ENCODE peak calls at places on chromosomes 2 and 18, in ten cellular contexts. I is endothelial cell; Z is activated CD4-positive, alpha-beta T cell treated with anti-CD3 and anti-CD28 coated beads, Interleukin-2, amount 50 U/mL, for 4 hours; D is uterus; T is foreskin fibroblast; H is A549; B is neural progenitor cell; A is neuronal stem cell; C is AG09319; E is glutamatergic neuron. K is an unnamed sample.

GRCh38 chr2:96145028-96145939 is at the start of gene DUSP2:
- DNase-seq in I (peak; percentile 38), Z (peak; percentile 86), D (peak; percentile 63), T (peak; percentile 83), H (peak; percentile 18), B (peak; percentile 81), A (peak; percentile 38), C (no peak), E (peak; percentile 53), K (no peak)

GRCh38 chr2:137928547-137929503 is 35.4 kb upstream of the HNMT start:
- DNase-seq in I (no peak), Z (no peak), D (no peak), T (peak; percentile 15), H (no peak), B (no peak), A (no peak), C (no peak), E (no peak), K (no peak)

GRCh38 chr2:63589148-63589972 is 597 bp downstream of the MDH1 start:
- DNase-seq in I (no peak), Z (no peak), D (no peak), T (peak; percentile 12), H (peak; percentile 33), B (peak; percentile 66), A (no peak), C (no peak), E (no peak), K (peak; percentile 25)

GRCh38 chr2:166464187-166464586 is 29.9 kb downstream of the SCN7A start:
- DNase-seq in I (no peak), Z (no peak), D (no peak), T (peak; percentile 19), H (no peak), B (no peak), A (no peak), C (no peak), E (no peak), K (no peak)

GRCh38 chr2:85439986-85440385 is 21.5 kb downstream of the SH2D6 start:
- DNase-seq in I (no peak), Z (no peak), D (no peak), T (no peak), H (no peak), B (no peak), A (no peak), C (no peak), E (no peak), K (no peak)

GRCh38 chr18:4758980-4759379 is 303.9 kb upstream of the DLGAP1 start:
- DNase-seq in I (no peak), Z (no peak), D (no peak), T (no peak), H (no peak), B (no peak), A (no peak), C (no peak), E (no peak), K (no peak)

GRCh38 chr18:33184918-33185317 is 255.6 kb downstream of the CCDC178 start:
- DNase-seq in I (no peak), Z (no peak), D (no peak), T (no peak), H (no peak), B (peak; percentile 25), A (no peak), C (no peak), E (no peak), K (no peak)

GRCh38 chr18:8800041-8800441 is 94.7 kb downstream of the MTCL1 start:
- DNase-seq in I (no peak), Z (no peak), D (no peak), T (peak; percentile 41), H (no peak), B (no peak), A (no peak), C (no peak), E (no peak), K (no peak)

GRCh38 chr2:205439621-205440020 is 242.7 kb upstream of the NRP2 start:
- DNase-seq in I (no peak), Z (no peak), D (no peak), T (no peak), H (no peak), B (no peak), A (no peak), C (no peak), E (no peak), K (no peak)

GRCh38 chr18:37962316-37962966 is 396.8 kb upstream of the CELF4 start:
- DNase-seq in I (no peak), Z (no peak), D (no peak), T (no peak), H (no peak), B (peak; percentile 65), A (peak; percentile 21), C (no peak), E (no peak), K (no peak)

GRCh38 chr2:68548396-68548795 is 81.0 kb downstream of the APLF start:
- DNase-seq in I (no peak), Z (no peak), D (no peak), T (peak; percentile 19), H (no peak), B (no peak), A (no peak), C (no peak), E (no peak), K (no peak)

GRCh38 chr2:71607490-71607889 is 154.1 kb downstream of the DYSF start:
- DNase-seq in I (peak; percentile 2), Z (no peak), D (peak; percentile 6), T (no peak), H (no peak), B (no peak), A (no peak), C (no peak), E (peak; percentile 7), K (no peak)

GRCh38 chr2:162282765-162283425 is 35.6 kb downstream of the IFIH1 start:
- DNase-seq in I (no peak), Z (no peak), D (no peak), T (peak; percentile 52), H (no peak), B (no peak), A (no peak), C (no peak), E (no peak), K (no peak)

GRCh38 chr2:15955232-15955983 is 15.1 kb downstream of the MYCN start:
- DNase-seq in I (no peak), Z (no peak), D (no peak), T (no peak), H (no peak), B (no peak), A (no peak), C (no peak), E (no peak), K (no peak)

GRCh38 chr18:23627325-23627724 is 35.4 kb downstream of the ANKRD29 start:
- DNase-seq in I (no peak), Z (no peak), D (no peak), T (peak; percentile 92), H (peak; percentile 49), B (no peak), A (no peak), C (peak; percentile 69), E (no peak), K (no peak)

GRCh38 chr2:84526562-84526961 is 10.3 kb downstream of the DNAH6 start:
- DNase-seq in I (no peak), Z (no peak), D (no peak), T (peak; percentile 56), H (no peak), B (no peak), A (no peak), C (no peak), E (no peak), K (no peak)

GRCh38 chr2:127024769-127025356 is 82.1 kb downstream of the BIN1 start:
- DNase-seq in I (peak; percentile 66), Z (no peak), D (peak; percentile 42), T (peak; percentile 72), H (peak; percentile 70), B (peak; percentile 78), A (peak; percentile 43), C (no peak), E (peak; percentile 83), K (no peak)

GRCh38 chr2:226761195-226761583 is 38.4 kb downstream of the IRS1 start:
- DNase-seq in I (no peak), Z (no peak), D (no peak), T (no peak), H (no peak), B (no peak), A (no peak), C (no peak), E (no peak), K (no peak)

GRCh38 chr2:225536036-225536435 is 136.5 kb downstream of the NYAP2 start:
- DNase-seq in I (no peak), Z (no peak), D (no peak), T (no peak), H (no peak), B (no peak), A (no peak), C (no peak), E (no peak), K (no peak)

GRCh38 chr2:143001521-143001920 is 124.1 kb downstream of the KYNU start:
- DNase-seq in I (no peak), Z (no peak), D (no peak), T (no peak), H (no peak), B (no peak), A (no peak), C (no peak), E (no peak), K (no peak)

GRCh38 chr2:220096406-220096805 is 469.0 kb downstream of the SLC4A3 start:
- DNase-seq in I (no peak), Z (no peak), D (no peak), T (peak; percentile 43), H (no peak), B (no peak), A (no peak), C (no peak), E (no peak), K (no peak)

GRCh38 chr2:37585295-37585908 is 86.0 kb downstream of the CDC42EP3 start:
- DNase-seq in I (no peak), Z (peak; percentile 50), D (no peak), T (peak; percentile 62), H (no peak), B (no peak), A (no peak), C (no peak), E (no peak), K (no peak)

GRCh38 chr2:132038179-132038882 is 123.4 kb downstream of the ANKRD30BL start:
- DNase-seq in I (peak; percentile 5), Z (no peak), D (no peak), T (peak; percentile 5), H (no peak), B (peak; percentile 72), A (peak; percentile 31), C (no peak), E (peak; percentile 19), K (peak; percentile 2)

GRCh38 chr2:163252199-163252598 is 413.6 kb upstream of the KCNH7 start:
- DNase-seq in I (no peak), Z (no peak), D (no peak), T (no peak), H (no peak), B (no peak), A (no peak), C (no peak), E (no peak), K (no peak)

GRCh38 chr2:105056245-105056644 is 18.4 kb downstream of the MRPS9 start:
- DNase-seq in I (no peak), Z (no peak), D (no peak), T (no peak), H (no peak), B (no peak), A (no peak), C (no peak), E (no peak), K (no peak)

GRCh38 chr2:42339191-42339912 is 21.7 kb downstream of the COX7A2L start:
- DNase-seq in I (peak; percentile 28), Z (no peak), D (no peak), T (no peak), H (no peak), B (peak; percentile 24), A (no peak), C (no peak), E (peak; percentile 48), K (no peak)

GRCh38 chr2:190996338-190996946 is 17.5 kb downstream of the STAT1 start:
- DNase-seq in I (peak; percentile 49), Z (no peak), D (no peak), T (peak; percentile 59), H (peak; percentile 74), B (peak; percentile 76), A (peak; percentile 30), C (no peak), E (peak; percentile 34), K (peak; percentile 67)

GRCh38 chr2:151878655-151879563 is 50.7 kb upstream of the ARL5A start:
- DNase-seq in I (no peak), Z (no peak), D (no peak), T (peak; percentile 22), H (no peak), B (no peak), A (no peak), C (no peak), E (no peak), K (peak; percentile 8)